ENCODE peak calls at places on chromosomes 16 and 17, in eight cellular contexts. X, Y, E, C, Q, T, S and H are unnamed samples.

GRCh38 chr17:33241390-33241789 is 51.7 kb downstream of the ASIC2 start:
- DNase-seq in X (no peak), Y (no peak), E (no peak), C (no peak), Q (no peak), T (no peak), S (no peak), H (no peak)

GRCh38 chr17:6426356-6427101 is 8.4 kb downstream of the AIPL1 start:
- DNase-seq in X (no peak), Y (no peak), E (no peak), C (no peak), Q (no peak), T (no peak), S (no peak), H (no peak)

GRCh38 chr17:48544356-48545021 is 420 bp downstream of the HOXB2 start:
- DNase-seq in X (no peak), Y (peak), E (no peak), C (peak), Q (peak), T (no peak), S (no peak), H (no peak)

GRCh38 chr16:69917739-69918138 is 33.4 kb upstream of the CLEC18A start:
- DNase-seq in X (no peak), Y (peak), E (peak), C (no peak), Q (no peak), T (peak), S (peak), H (no peak)

GRCh38 chr16:68656771-68657170 is 11.7 kb downstream of the CDH3 start:
- DNase-seq in X (no peak), Y (no peak), E (no peak), C (no peak), Q (no peak), T (no peak), S (no peak), H (no peak)

GRCh38 chr17:48553837-48554236 is 8.9 kb upstream of the HOXB2 start:
- DNase-seq in X (no peak), Y (no peak), E (no peak), C (no peak), Q (no peak), T (no peak), S (no peak), H (no peak)

GRCh38 chr17:47696717-47697642 is 3.0 kb downstream of the TBKBP1 start:
- DNase-seq in X (no peak), Y (no peak), E (no peak), C (no peak), Q (no peak), T (no peak), S (no peak), H (no peak)

GRCh38 chr16:66382171-66382965 is 15.9 kb downstream of the CDH5 start:
- DNase-seq in X (no peak), Y (peak), E (no peak), C (no peak), Q (no peak), T (no peak), S (peak), H (no peak)

GRCh38 chr16:79885320-79885719 is 284.8 kb upstream of the MAF start:
- DNase-seq in X (no peak), Y (no peak), E (no peak), C (no peak), Q (no peak), T (no peak), S (no peak), H (no peak)

GRCh38 chr17:83079766-83080616 is 582 bp downstream of the METRNL start:
- DNase-seq in X (no peak), Y (no peak), E (no peak), C (no peak), Q (no peak), T (no peak), S (no peak), H (no peak)

GRCh38 chr17:40415390-40415789 is 2.3 kb downstream of the TOP2A start:
- DNase-seq in X (no peak), Y (no peak), E (peak), C (peak), Q (no peak), T (no peak), S (peak), H (peak)

GRCh38 chr17:66783656-66784381 is 51.1 kb upstream of the CACNG5 start:
- DNase-seq in X (no peak), Y (no peak), E (no peak), C (no peak), Q (no peak), T (no peak), S (no peak), H (no peak)

GRCh38 chr17:81031571-81032550 is 3.1 kb upstream of the BAIAP2 start:
- DNase-seq in X (no peak), Y (no peak), E (no peak), C (no peak), Q (no peak), T (no peak), S (no peak), H (peak)

GRCh38 chr17:146546-146945 is 9.2 kb downstream of the SCGB1C2 start:
- DNase-seq in X (no peak), Y (no peak), E (no peak), C (no peak), Q (no peak), T (no peak), S (no peak), H (no peak)

GRCh38 chr16:83802135-83802534 is 5.6 kb upstream of the HSBP1 start:
- DNase-seq in X (no peak), Y (peak), E (no peak), C (no peak), Q (no peak), T (peak), S (peak), H (peak)

GRCh38 chr17:27965224-27965623 is 72.1 kb upstream of the LYRM9 start:
- DNase-seq in X (no peak), Y (no peak), E (no peak), C (no peak), Q (no peak), T (no peak), S (no peak), H (no peak)

GRCh38 chr16:57516176-57516725 is 20.1 kb downstream of the CCDC102A start:
- DNase-seq in X (no peak), Y (no peak), E (no peak), C (no peak), Q (no peak), T (no peak), S (no peak), H (peak)

GRCh38 chr16:67531247-67531646 is 2.6 kb downstream of the RIPOR1 start:
- DNase-seq in X (peak), Y (no peak), E (no peak), C (peak), Q (no peak), T (no peak), S (no peak), H (no peak)

GRCh38 chr16:84448444-84448843 is 56.0 kb downstream of the MEAK7 start:
- DNase-seq in X (no peak), Y (no peak), E (no peak), C (no peak), Q (no peak), T (no peak), S (no peak), H (no peak)

GRCh38 chr17:5031365-5032082 is 3.7 kb downstream of the SLC52A1 start:
- DNase-seq in X (peak), Y (peak), E (peak), C (peak), Q (peak), T (no peak), S (peak), H (peak)

GRCh38 chr17:7063518-7064094 is 16.4 kb downstream of the CLEC10A start:
- DNase-seq in X (no peak), Y (no peak), E (no peak), C (no peak), Q (no peak), T (no peak), S (no peak), H (no peak)

GRCh38 chr17:44376124-44376523 is 12.5 kb upstream of the FAM171A2 start:
- DNase-seq in X (no peak), Y (no peak), E (no peak), C (no peak), Q (peak), T (no peak), S (peak), H (no peak)

GRCh38 chr16:75494696-75495601 is at the start of gene CHST6:
- DNase-seq in X (peak), Y (no peak), E (peak), C (no peak), Q (peak), T (no peak), S (no peak), H (no peak)

GRCh38 chr17:38702166-38702899 is 2.7 kb upstream of the MLLT6 start:
- DNase-seq in X (peak), Y (peak), E (peak), C (peak), Q (peak), T (no peak), S (peak), H (peak)

GRCh38 chr16:69927056-69927757 is 23.9 kb upstream of the CLEC18A start:
- DNase-seq in X (peak), Y (no peak), E (no peak), C (no peak), Q (no peak), T (no peak), S (no peak), H (no peak)

GRCh38 chr17:50180066-50180465 is 14.3 kb downstream of the SGCA start:
- DNase-seq in X (no peak), Y (no peak), E (no peak), C (no peak), Q (no peak), T (no peak), S (no peak), H (no peak)

GRCh38 chr16:14527411-14528044 is 102.5 kb downstream of the PARN start:
- DNase-seq in X (no peak), Y (peak), E (no peak), C (no peak), Q (no peak), T (no peak), S (no peak), H (no peak)

GRCh38 chr16:77993111-77993571 is 29.2 kb upstream of the CLEC3A start:
- DNase-seq in X (no peak), Y (peak), E (no peak), C (no peak), Q (no peak), T (no peak), S (no peak), H (peak)

GRCh38 chr17:50638851-50639767 is 4.4 kb downstream of the ABCC3 start:
- DNase-seq in X (peak), Y (peak), E (peak), C (peak), Q (no peak), T (no peak), S (peak), H (peak)